ENCODE peak calls at places on chromosomes 12 and 14, in six cellular contexts. Q is upper lobe of right lung, K is SK-MEL-5, F is AG04449, Z is H54, G is HAP-1. Y is an unnamed sample.

GRCh38 chr14:61051046-61051445 is 70.0 kb downstream of the SLC38A6 start:
- DNase-seq in Q (no peak), K (peak; percentile 4), F (no peak), Z (no peak), G (no peak), Y (no peak)

GRCh38 chr12:90064759-90065158 is 356.1 kb upstream of the ATP2B1 start:
- DNase-seq in Q (no peak), K (no peak), F (no peak), Z (no peak), G (no peak), Y (no peak)

GRCh38 chr12:38711055-38711454 is 194.3 kb downstream of the CPNE8 start:
- DNase-seq in Q (no peak), K (no peak), F (no peak), Z (no peak), G (no peak), Y (no peak)

GRCh38 chr12:90090929-90091651 is 382.5 kb upstream of the ATP2B1 start:
- DNase-seq in Q (no peak), K (peak; percentile 77), F (peak; percentile 50), Z (no peak), G (peak; percentile 53), Y (peak; percentile 91)

GRCh38 chr12:99736760-99737159 is 89.2 kb downstream of the GARIN6 start:
- DNase-seq in Q (no peak), K (no peak), F (no peak), Z (no peak), G (no peak), Y (no peak)

GRCh38 chr12:101086490-101086889 is 123.5 kb downstream of the SLC5A8 start:
- DNase-seq in Q (no peak), K (no peak), F (peak; percentile 12), Z (no peak), G (no peak), Y (no peak)

GRCh38 chr12:3315201-3315661 is 175.8 kb upstream of the PRMT8 start:
- DNase-seq in Q (no peak), K (no peak), F (no peak), Z (no peak), G (no peak), Y (peak; percentile 97)

GRCh38 chr12:54352022-54352531 is 12.2 kb downstream of the GPR84 start:
- DNase-seq in Q (peak; percentile 84), K (no peak), F (no peak), Z (no peak), G (peak; percentile 88), Y (no peak)

GRCh38 chr12:14997998-14998397 is 25.2 kb downstream of the PDE6H start:
- DNase-seq in Q (no peak), K (no peak), F (no peak), Z (no peak), G (no peak), Y (no peak)

GRCh38 chr14:91372680-91373495 is 44.7 kb downstream of the CCDC88C start:
- DNase-seq in Q (no peak), K (no peak), F (no peak), Z (no peak), G (no peak), Y (no peak)

GRCh38 chr14:59890676-59891075 is 20.1 kb upstream of the RTN1 start:
- DNase-seq in Q (no peak), K (no peak), F (no peak), Z (no peak), G (no peak), Y (no peak)

GRCh38 chr12:117367006-117367638 is 5.7 kb upstream of the NOS1 start:
- DNase-seq in Q (no peak), K (peak; percentile 80), F (peak; percentile 12), Z (peak; percentile 78), G (peak; percentile 83), Y (peak; percentile 63)

GRCh38 chr14:41650802-41651201 is 44.1 kb downstream of the LRFN5 start:
- DNase-seq in Q (no peak), K (no peak), F (no peak), Z (no peak), G (no peak), Y (no peak)

GRCh38 chr12:56635539-56636117 is 5.5 kb upstream of the BAZ2A start:
- DNase-seq in Q (no peak), K (no peak), F (no peak), Z (no peak), G (no peak), Y (no peak)

GRCh38 chr14:70563869-70564268 is 29.1 kb upstream of the ADAM20 start:
- DNase-seq in Q (no peak), K (no peak), F (no peak), Z (no peak), G (no peak), Y (no peak)

GRCh38 chr14:87014854-87015253 is 978.1 kb downstream of the GALC start:
- DNase-seq in Q (no peak), K (peak; percentile 26), F (no peak), Z (no peak), G (no peak), Y (no peak)

GRCh38 chr14:89681086-89682018 is 264.3 kb upstream of the FOXN3 start:
- DNase-seq in Q (no peak), K (no peak), F (no peak), Z (no peak), G (no peak), Y (no peak)

GRCh38 chr14:100640481-100641273 is 53.5 kb upstream of the BEGAIN start:
- DNase-seq in Q (no peak), K (no peak), F (no peak), Z (no peak), G (no peak), Y (no peak)

GRCh38 chr12:131363416-131363815 is 347.5 kb upstream of the SFSWAP start:
- DNase-seq in Q (no peak), K (no peak), F (no peak), Z (no peak), G (no peak), Y (no peak)

GRCh38 chr14:65453807-65454480 is 41.4 kb downstream of the FUT8 start:
- DNase-seq in Q (no peak), K (no peak), F (no peak), Z (no peak), G (no peak), Y (no peak)

GRCh38 chr14:21791749-21792148 is 118.1 kb upstream of the OR4E1 start:
- DNase-seq in Q (no peak), K (no peak), F (no peak), Z (no peak), G (no peak), Y (no peak)

Y was measured in PC-9.